ENCODE peak calls at places on chromosomes 3 and 15, in six cellular contexts. One of them, this sample, is unnamed.

GRCh38 chr15:41981373-41982132 is 9.2 kb upstream of the EHD4 start:
- DNase-seq in fibroblast of lung: no peak
- DNase-seq in IMR-90: no peak
- DNase-seq in HCT116: no peak
- DNase-seq in PC-3: no peak
- DNase-seq in neural progenitor cell: no peak
- DNase-seq in this sample: no peak

GRCh38 chr3:126954141-126954845 is 28.6 kb upstream of the PLXNA1 start:
- DNase-seq in fibroblast of lung: no peak
- DNase-seq in IMR-90: peak
- DNase-seq in HCT116: no peak
- DNase-seq in PC-3: no peak
- DNase-seq in neural progenitor cell: no peak
- DNase-seq in this sample: no peak

GRCh38 chr15:47013446-47013845 is 703.9 kb upstream of the SEMA6D start:
- DNase-seq in fibroblast of lung: no peak
- DNase-seq in IMR-90: no peak
- DNase-seq in HCT116: no peak
- DNase-seq in PC-3: no peak
- DNase-seq in neural progenitor cell: no peak
- DNase-seq in this sample: no peak

GRCh38 chr15:49627407-49627877 is 6.6 kb downstream of the DTWD1 start:
- DNase-seq in fibroblast of lung: peak
- DNase-seq in IMR-90: peak
- DNase-seq in HCT116: peak
- DNase-seq in PC-3: peak
- DNase-seq in neural progenitor cell: no peak
- DNase-seq in this sample: no peak

GRCh38 chr3:28949580-28949979 is 331.3 kb upstream of the RBMS3 start:
- DNase-seq in fibroblast of lung: no peak
- DNase-seq in IMR-90: no peak
- DNase-seq in HCT116: no peak
- DNase-seq in PC-3: peak
- DNase-seq in neural progenitor cell: no peak
- DNase-seq in this sample: no peak

GRCh38 chr3:135528638-135529037 is 436.9 kb upstream of the PPP2R3A start:
- DNase-seq in fibroblast of lung: no peak
- DNase-seq in IMR-90: no peak
- DNase-seq in HCT116: no peak
- DNase-seq in PC-3: no peak
- DNase-seq in neural progenitor cell: no peak
- DNase-seq in this sample: no peak

GRCh38 chr15:101615986-101616848 is 36.0 kb downstream of the TM2D3 start:
- DNase-seq in fibroblast of lung: peak
- DNase-seq in IMR-90: peak
- DNase-seq in HCT116: peak
- DNase-seq in PC-3: peak
- DNase-seq in neural progenitor cell: peak
- DNase-seq in this sample: no peak

GRCh38 chr15:38260077-38260476 is 7.4 kb downstream of the SPRED1 start:
- DNase-seq in fibroblast of lung: no peak
- DNase-seq in IMR-90: peak
- DNase-seq in HCT116: no peak
- DNase-seq in PC-3: no peak
- DNase-seq in neural progenitor cell: peak
- DNase-seq in this sample: no peak

GRCh38 chr3:62587169-62587568 is 213.8 kb upstream of the FEZF2 start:
- DNase-seq in fibroblast of lung: peak
- DNase-seq in IMR-90: peak
- DNase-seq in HCT116: no peak
- DNase-seq in PC-3: peak
- DNase-seq in neural progenitor cell: no peak
- DNase-seq in this sample: no peak

GRCh38 chr3:187836848-187837770 is 91.8 kb upstream of the BCL6 start:
- DNase-seq in fibroblast of lung: no peak
- DNase-seq in IMR-90: peak
- DNase-seq in HCT116: no peak
- DNase-seq in PC-3: no peak
- DNase-seq in neural progenitor cell: peak
- DNase-seq in this sample: no peak

GRCh38 chr15:66287461-66288055 is 5.8 kb upstream of the DIS3L start:
- DNase-seq in fibroblast of lung: peak
- DNase-seq in IMR-90: peak
- DNase-seq in HCT116: no peak
- DNase-seq in PC-3: peak
- DNase-seq in neural progenitor cell: peak
- DNase-seq in this sample: peak

GRCh38 chr3:80263260-80263659 is 495.5 kb upstream of the ROBO1 start:
- DNase-seq in fibroblast of lung: no peak
- DNase-seq in IMR-90: no peak
- DNase-seq in HCT116: no peak
- DNase-seq in PC-3: no peak
- DNase-seq in neural progenitor cell: no peak
- DNase-seq in this sample: no peak

GRCh38 chr3:114111060-114111790 is 54.7 kb downstream of the QTRT2 start:
- DNase-seq in fibroblast of lung: no peak
- DNase-seq in IMR-90: no peak
- DNase-seq in HCT116: no peak
- DNase-seq in PC-3: no peak
- DNase-seq in neural progenitor cell: peak
- DNase-seq in this sample: no peak

GRCh38 chr3:51353131-51353530 is 32.0 kb upstream of the MANF start:
- DNase-seq in fibroblast of lung: no peak
- DNase-seq in IMR-90: no peak
- DNase-seq in HCT116: no peak
- DNase-seq in PC-3: no peak
- DNase-seq in neural progenitor cell: no peak
- DNase-seq in this sample: no peak

GRCh38 chr3:111070772-111071256 is 802 bp upstream of the NECTIN3 start:
- DNase-seq in fibroblast of lung: no peak
- DNase-seq in IMR-90: no peak
- DNase-seq in HCT116: no peak
- DNase-seq in PC-3: no peak
- DNase-seq in neural progenitor cell: no peak
- DNase-seq in this sample: no peak

GRCh38 chr15:41332788-41333527 is at the start of gene NUSAP1:
- DNase-seq in fibroblast of lung: no peak
- DNase-seq in IMR-90: no peak
- DNase-seq in HCT116: no peak
- DNase-seq in PC-3: no peak
- DNase-seq in neural progenitor cell: no peak
- DNase-seq in this sample: peak

GRCh38 chr15:100867476-100867875 is 12.2 kb upstream of the ALDH1A3 start:
- DNase-seq in fibroblast of lung: no peak
- DNase-seq in IMR-90: no peak
- DNase-seq in HCT116: no peak
- DNase-seq in PC-3: no peak
- DNase-seq in neural progenitor cell: no peak
- DNase-seq in this sample: no peak

GRCh38 chr3:87624860-87625259 is 348.5 kb upstream of the POU1F1 start:
- DNase-seq in fibroblast of lung: no peak
- DNase-seq in IMR-90: no peak
- DNase-seq in HCT116: no peak
- DNase-seq in PC-3: no peak
- DNase-seq in neural progenitor cell: no peak
- DNase-seq in this sample: no peak

GRCh38 chr3:87621667-87622066 is 345.3 kb upstream of the POU1F1 start:
- DNase-seq in fibroblast of lung: no peak
- DNase-seq in IMR-90: no peak
- DNase-seq in HCT116: no peak
- DNase-seq in PC-3: no peak
- DNase-seq in neural progenitor cell: no peak
- DNase-seq in this sample: no peak

GRCh38 chr3:87626471-87626995 is 350.1 kb upstream of the POU1F1 start:
- DNase-seq in fibroblast of lung: no peak
- DNase-seq in IMR-90: no peak
- DNase-seq in HCT116: no peak
- DNase-seq in PC-3: peak
- DNase-seq in neural progenitor cell: no peak
- DNase-seq in this sample: no peak

GRCh38 chr3:87625911-87626310 is 349.5 kb upstream of the POU1F1 start:
- DNase-seq in fibroblast of lung: no peak
- DNase-seq in IMR-90: no peak
- DNase-seq in HCT116: no peak
- DNase-seq in PC-3: no peak
- DNase-seq in neural progenitor cell: no peak
- DNase-seq in this sample: no peak

GRCh38 chr3:87627316-87627715 is 350.9 kb upstream of the POU1F1 start:
- DNase-seq in fibroblast of lung: no peak
- DNase-seq in IMR-90: no peak
- DNase-seq in HCT116: no peak
- DNase-seq in PC-3: no peak
- DNase-seq in neural progenitor cell: no peak
- DNase-seq in this sample: no peak
- H2AFZ ChIP-seq in fibroblast of lung: no peak
- H2AFZ ChIP-seq in IMR-90: no peak
- H2AFZ ChIP-seq in HCT116: no peak
- H2AFZ ChIP-seq in PC-3: no peak
- H2AFZ ChIP-seq in neural progenitor cell: peak
- H2AFZ ChIP-seq in this sample: no peak

DNA sequence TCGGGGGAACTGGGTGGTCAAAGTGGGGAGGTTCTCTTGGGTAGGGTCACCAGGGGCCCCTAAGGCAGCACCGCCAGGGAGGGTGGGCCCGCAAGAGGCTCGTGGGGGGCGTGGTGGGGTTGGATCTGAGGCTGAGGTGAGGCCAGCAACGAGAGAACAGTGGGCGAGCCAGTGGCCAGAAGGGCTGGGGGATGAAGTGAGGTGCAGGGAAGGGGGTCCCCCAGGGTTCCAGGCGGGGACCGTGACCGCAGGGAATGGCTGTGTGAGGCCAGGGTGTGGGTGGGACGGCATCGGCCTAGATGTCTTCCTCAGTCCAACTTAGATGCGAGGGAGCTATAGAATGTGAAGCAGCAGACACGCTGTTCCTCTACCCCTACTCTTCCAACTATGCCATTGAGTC is 78.2 kb downstream of the SNRK start:
- DNase-seq in fibroblast of lung: no peak
- DNase-seq in IMR-90: no peak
- DNase-seq in HCT116: no peak
- DNase-seq in PC-3: no peak
- DNase-seq in neural progenitor cell: no peak
- DNase-seq in this sample: no peak
- H3K27ac ChIP-seq in fibroblast of lung: no peak
- H3K27ac ChIP-seq in IMR-90: no peak
- H3K27ac ChIP-seq in HCT116: no peak
- H3K27ac ChIP-seq in PC-3: no peak
- H3K27ac ChIP-seq in neural progenitor cell: no peak
- H3K27ac ChIP-seq in this sample: no peak

GRCh38 chr15:39511000-39511914 is 69.6 kb upstream of the THBS1 start:
- DNase-seq in fibroblast of lung: peak
- DNase-seq in IMR-90: peak
- DNase-seq in HCT116: peak
- DNase-seq in PC-3: peak
- DNase-seq in neural progenitor cell: no peak
- DNase-seq in this sample: no peak
- H2AFZ ChIP-seq in fibroblast of lung: no peak
- H2AFZ ChIP-seq in IMR-90: peak
- H2AFZ ChIP-seq in HCT116: no peak
- H2AFZ ChIP-seq in PC-3: peak
- H2AFZ ChIP-seq in neural progenitor cell: no peak
- H2AFZ ChIP-seq in this sample: no peak

GRCh38 chr3:159881208-159881607 is 107.4 kb upstream of the IL12A start:
- DNase-seq in fibroblast of lung: no peak
- DNase-seq in IMR-90: no peak
- DNase-seq in HCT116: no peak
- DNase-seq in PC-3: no peak
- DNase-seq in neural progenitor cell: no peak
- DNase-seq in this sample: no peak

GRCh38 chr3:159881828-159882309 is 106.8 kb upstream of the IL12A start:
- DNase-seq in fibroblast of lung: no peak
- DNase-seq in IMR-90: no peak
- DNase-seq in HCT116: no peak
- DNase-seq in PC-3: no peak
- DNase-seq in neural progenitor cell: no peak
- DNase-seq in this sample: no peak

GRCh38 chr3:159882367-159882766 is 106.3 kb upstream of the IL12A start:
- DNase-seq in fibroblast of lung: no peak
- DNase-seq in IMR-90: no peak
- DNase-seq in HCT116: no peak
- DNase-seq in PC-3: no peak
- DNase-seq in neural progenitor cell: no peak
- DNase-seq in this sample: no peak

GRCh38 chr3:159884661-159885402 is 103.8 kb upstream of the IL12A start:
- DNase-seq in fibroblast of lung: peak
- DNase-seq in IMR-90: peak
- DNase-seq in HCT116: no peak
- DNase-seq in PC-3: peak
- DNase-seq in neural progenitor cell: peak
- DNase-seq in this sample: peak

DNA sequence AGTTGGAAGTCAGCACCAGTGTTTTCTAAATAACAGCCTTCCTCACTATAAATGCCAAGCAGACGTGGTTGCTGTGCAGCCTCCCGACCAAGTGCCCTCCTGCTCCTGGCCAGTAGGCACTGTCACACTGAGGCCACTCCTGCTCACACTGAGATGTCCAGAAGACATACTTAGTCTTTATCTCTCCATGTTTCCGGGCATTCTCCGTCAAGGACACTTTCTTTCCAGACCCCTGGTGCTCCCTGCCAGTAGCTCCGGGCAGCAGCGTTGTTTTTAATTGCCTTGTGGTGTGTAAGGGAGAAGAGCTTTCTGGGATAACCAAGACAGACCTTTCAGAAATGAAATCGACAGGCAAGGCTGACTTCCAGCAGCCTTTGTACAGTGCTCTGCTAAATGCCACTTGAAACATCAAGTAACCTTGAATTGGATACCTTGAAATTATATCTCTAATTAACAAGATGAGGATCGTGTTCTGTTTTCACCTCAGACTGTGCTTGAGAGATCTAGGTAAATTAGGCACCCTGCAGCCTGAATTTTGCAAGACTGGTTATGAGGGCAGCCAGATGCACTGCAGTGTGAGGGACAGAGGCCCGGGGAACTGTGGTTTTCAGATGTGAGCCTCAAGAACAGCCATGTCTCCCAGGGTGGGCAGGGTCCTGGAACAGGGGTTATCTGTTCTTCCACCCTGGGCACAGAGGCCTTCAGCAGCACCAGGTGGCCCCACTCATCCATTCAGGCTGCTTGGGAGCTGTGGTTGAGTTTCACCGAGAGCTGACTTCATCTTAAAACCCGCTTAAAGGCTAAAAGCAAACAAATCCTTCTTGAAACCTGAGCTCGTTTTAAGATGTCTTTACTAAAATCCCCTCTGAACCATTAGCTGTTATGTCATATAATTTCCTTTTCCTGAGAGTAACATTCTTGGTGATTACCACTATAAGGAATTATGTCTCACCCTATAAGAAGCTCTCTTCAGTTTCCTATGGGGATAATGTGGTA is 105.6 kb upstream of the IL12A start:
- DNase-seq in fibroblast of lung: peak
- DNase-seq in IMR-90: peak
- DNase-seq in HCT116: no peak
- DNase-seq in PC-3: peak
- DNase-seq in neural progenitor cell: peak
- DNase-seq in this sample: no peak
- H3K27ac ChIP-seq in fibroblast of lung: peak
- H3K27ac ChIP-seq in IMR-90: peak
- H3K27ac ChIP-seq in HCT116: no peak
- H3K27ac ChIP-seq in PC-3: peak
- H3K27ac ChIP-seq in neural progenitor cell: no peak
- H3K27ac ChIP-seq in this sample: no peak

GRCh38 chr3:177278016-177278415 is 80.7 kb upstream of the TBL1XR1 start:
- DNase-seq in fibroblast of lung: no peak
- DNase-seq in IMR-90: no peak
- DNase-seq in HCT116: no peak
- DNase-seq in PC-3: no peak
- DNase-seq in neural progenitor cell: no peak
- DNase-seq in this sample: no peak
- H2AFZ ChIP-seq in fibroblast of lung: no peak
- H2AFZ ChIP-seq in IMR-90: no peak
- H2AFZ ChIP-seq in HCT116: peak
- H2AFZ ChIP-seq in PC-3: no peak
- H2AFZ ChIP-seq in neural progenitor cell: no peak
- H2AFZ ChIP-seq in this sample: no peak

This sample was measured in Karpas-422.